ENCODE peak calls at places on chromosomes 13 and 19, in six cellular contexts. One of them, this sample, is unnamed.

GRCh38 chr19:54231077-54231931 is 8.5 kb upstream of the LILRB3 start:
- DNase-seq in Caco-2: peak
- DNase-seq in NAMALWA: peak
- DNase-seq in GM04504: peak
- DNase-seq in cardiac fibroblast: peak
- DNase-seq in fibroblast of mammary gland: peak
- DNase-seq in this sample: peak

GRCh38 chr19:55459551-55459949 is 1.9 kb downstream of the ISOC2 start:
- DNase-seq in Caco-2: no peak
- DNase-seq in NAMALWA: no peak
- DNase-seq in GM04504: no peak
- DNase-seq in cardiac fibroblast: no peak
- DNase-seq in fibroblast of mammary gland: no peak
- DNase-seq in this sample: no peak

GRCh38 chr19:36528921-36529518 is 949 bp upstream of the ZNF260 start:
- DNase-seq in Caco-2: no peak
- DNase-seq in NAMALWA: peak
- DNase-seq in GM04504: no peak
- DNase-seq in cardiac fibroblast: no peak
- DNase-seq in fibroblast of mammary gland: no peak
- DNase-seq in this sample: peak

GRCh38 chr19:56393119-56394012 is at the start of gene ZNF582:
- DNase-seq in Caco-2: no peak
- DNase-seq in NAMALWA: no peak
- DNase-seq in GM04504: peak
- DNase-seq in cardiac fibroblast: peak
- DNase-seq in fibroblast of mammary gland: peak
- DNase-seq in this sample: peak

GRCh38 chr13:27027086-27027667 is 144.4 kb downstream of the USP12 start:
- DNase-seq in Caco-2: no peak
- DNase-seq in NAMALWA: no peak
- DNase-seq in GM04504: no peak
- DNase-seq in cardiac fibroblast: no peak
- DNase-seq in fibroblast of mammary gland: no peak
- DNase-seq in this sample: no peak

GRCh38 chr13:24052547-24052981 is 108.0 kb upstream of the SPATA13 start:
- DNase-seq in Caco-2: no peak
- DNase-seq in NAMALWA: peak
- DNase-seq in GM04504: no peak
- DNase-seq in cardiac fibroblast: no peak
- DNase-seq in fibroblast of mammary gland: no peak
- DNase-seq in this sample: peak

GRCh38 chr19:4229179-4229931 is at the start of gene EBI3:
- DNase-seq in Caco-2: peak
- DNase-seq in NAMALWA: no peak
- DNase-seq in GM04504: no peak
- DNase-seq in cardiac fibroblast: peak
- DNase-seq in fibroblast of mammary gland: peak
- DNase-seq in this sample: no peak

GRCh38 chr19:5926641-5927438 is 12.8 kb downstream of the CAPS start:
- DNase-seq in Caco-2: no peak
- DNase-seq in NAMALWA: no peak
- DNase-seq in GM04504: peak
- DNase-seq in cardiac fibroblast: peak
- DNase-seq in fibroblast of mammary gland: peak
- DNase-seq in this sample: peak

GRCh38 chr19:58575183-58576041 is 2.3 kb upstream of the MZF1 start:
- DNase-seq in Caco-2: peak
- DNase-seq in NAMALWA: peak
- DNase-seq in GM04504: peak
- DNase-seq in cardiac fibroblast: peak
- DNase-seq in fibroblast of mammary gland: peak
- DNase-seq in this sample: peak

GRCh38 chr13:42119875-42120274 is 71.4 kb downstream of the DGKH start:
- DNase-seq in Caco-2: no peak
- DNase-seq in NAMALWA: no peak
- DNase-seq in GM04504: no peak
- DNase-seq in cardiac fibroblast: no peak
- DNase-seq in fibroblast of mammary gland: no peak
- DNase-seq in this sample: no peak

GRCh38 chr19:43148233-43148632 is 38.1 kb downstream of the PSG5 start:
- DNase-seq in Caco-2: no peak
- DNase-seq in NAMALWA: no peak
- DNase-seq in GM04504: peak
- DNase-seq in cardiac fibroblast: peak
- DNase-seq in fibroblast of mammary gland: peak
- DNase-seq in this sample: peak

GRCh38 chr19:55304279-55304978 is 20.6 kb downstream of the BRSK1 start:
- DNase-seq in Caco-2: peak
- DNase-seq in NAMALWA: peak
- DNase-seq in GM04504: no peak
- DNase-seq in cardiac fibroblast: peak
- DNase-seq in fibroblast of mammary gland: peak
- DNase-seq in this sample: peak

GRCh38 chr19:4130635-4131438 is 6.9 kb upstream of the MAP2K2 start:
- DNase-seq in Caco-2: peak
- DNase-seq in NAMALWA: no peak
- DNase-seq in GM04504: no peak
- DNase-seq in cardiac fibroblast: peak
- DNase-seq in fibroblast of mammary gland: peak
- DNase-seq in this sample: peak